ENCODE peak calls at places on chromosomes 4 and X, in eight cellular contexts. Q is activated CD8-positive, alpha-beta T cell treated with anti-CD3 and anti-CD28 coated beads, Interleukin-2, amount 10 ng/mL, durations not matched to agents 7 days and 5 days; D is activated CD8-positive, alpha-beta memory T cell treated with anti-CD3 and anti-CD28 coated beads for 48 hours; C is GM03348; U is stomach; P is foreskin keratinocyte; K is KBM-7; R is stimulated activated CD4-positive, alpha-beta T cell treated with anti-CD3 and anti-CD28 coated beads, Interleukin-2, amount 100 ng/mL, for 48 hours. M is an unnamed sample.

GRCh38 chrX:68504237-68504636 is 5.4 kb downstream of the YIPF6 start:
- DNase-seq in Q (peak), D (no peak), C (no peak), U (no peak), P (no peak), K (no peak), R (peak), M (no peak)

GRCh38 chr4:38634047-38634759 is 29.8 kb upstream of the KLF3 start:
- DNase-seq in Q (no peak), D (no peak), C (no peak), U (no peak), P (no peak), K (no peak), R (no peak), M (no peak)

GRCh38 chr4:8002525-8003309 is 63.1 kb upstream of the AFAP1 start:
- DNase-seq in Q (no peak), D (no peak), C (no peak), U (no peak), P (no peak), K (no peak), R (no peak), M (no peak)

GRCh38 chrX:150227321-150227860 is 135.7 kb upstream of the MAMLD1 start:
- DNase-seq in Q (no peak), D (no peak), C (no peak), U (no peak), P (no peak), K (no peak), R (no peak), M (no peak)

GRCh38 chrX:100895365-100896075 is 21.4 kb upstream of the NOX1 start:
- DNase-seq in Q (no peak), D (no peak), C (peak), U (peak), P (peak), K (peak), R (peak), M (peak)

GRCh38 chrX:35726176-35726575 is 72.0 kb upstream of the MAGEB16 start:
- DNase-seq in Q (no peak), D (no peak), C (no peak), U (no peak), P (no peak), K (peak), R (no peak), M (no peak)

GRCh38 chrX:110699109-110699508 is 96.5 kb downstream of the CHRDL1 start:
- DNase-seq in Q (no peak), D (no peak), C (peak), U (no peak), P (no peak), K (no peak), R (no peak), M (no peak)

GRCh38 chr4:90007494-90008167 is 113.0 kb downstream of the MMRN1 start:
- DNase-seq in Q (no peak), D (no peak), C (no peak), U (no peak), P (no peak), K (no peak), R (no peak), M (no peak)

GRCh38 chr4:25835384-25835783 is 27.4 kb downstream of the SEL1L3 start:
- DNase-seq in Q (no peak), D (no peak), C (no peak), U (no peak), P (no peak), K (no peak), R (no peak), M (no peak)

GRCh38 chrX:136046295-136046894 is 61.2 kb downstream of the SLC9A6 start:
- DNase-seq in Q (no peak), D (no peak), C (no peak), U (no peak), P (no peak), K (no peak), R (no peak), M (no peak)

M was measured in GM20000.